ENCODE peak calls at places on chromosome 6, in four cellular contexts. E, M, N and G are unnamed samples.

GRCh38 chr6:54315692-54316091 is 7.5 kb downstream of the TINAG start:
- DNase-seq in E (no peak), M (no peak), N (no peak), G (no peak)

GRCh38 chr6:5096482-5096881 is 11.3 kb downstream of the PPP1R3G start:
- DNase-seq in E (no peak), M (no peak), N (no peak), G (no peak)

GRCh38 chr6:70889270-70889669 is 67.6 kb downstream of the B3GAT2 start:
- DNase-seq in E (no peak), M (no peak), N (no peak), G (no peak)

GRCh38 chr6:147467891-147468290 is 40.6 kb upstream of the SAMD5 start:
- DNase-seq in E (no peak), M (no peak), N (no peak), G (no peak)

GRCh38 chr6:16857969-16858592 is 96.8 kb upstream of the ATXN1 start:
- DNase-seq in E (no peak), M (no peak), N (no peak), G (no peak)

GRCh38 chr6:102798631-102799030 is 1405.1 kb downstream of the GRIK2 start:
- DNase-seq in E (no peak), M (no peak), N (no peak), G (no peak)

GRCh38 chr6:38933426-38933825 is 115.2 kb upstream of the GLP1R start:
- DNase-seq in E (no peak), M (peak; percentile 27), N (peak; percentile 44), G (no peak)

GRCh38 chr6:2790588-2790987 is 25.4 kb downstream of the WRNIP1 start:
- DNase-seq in E (no peak), M (no peak), N (no peak), G (no peak)

GRCh38 chr6:168671028-168671862 is 230.3 kb downstream of the SMOC2 start:
- DNase-seq in E (no peak), M (no peak), N (no peak), G (no peak)

GRCh38 chr6:112282217-112282616 is 27.9 kb upstream of the LAMA4 start:
- DNase-seq in E (peak; percentile 44), M (no peak), N (no peak), G (peak; percentile 26)

GRCh38 chr6:46281110-46281509 is 110.3 kb upstream of the ENPP5 start:
- DNase-seq in E (no peak), M (no peak), N (no peak), G (no peak)

GRCh38 chr6:3456395-3456767 is 469 bp downstream of the SLC22A23 start:
- DNase-seq in E (no peak), M (no peak), N (peak; percentile 87), G (no peak)

GRCh38 chr6:15014958-15015357 is 230.9 kb upstream of the JARID2 start:
- DNase-seq in E (no peak), M (no peak), N (no peak), G (no peak)

GRCh38 chr6:89993411-89993810 is 99.1 kb downstream of the GJA10 start:
- DNase-seq in E (no peak), M (no peak), N (no peak), G (no peak)

GRCh38 chr6:132648828-132649227 is 10.2 kb downstream of the TAAR1 start:
- DNase-seq in E (no peak), M (no peak), N (no peak), G (no peak)

GRCh38 chr6:135088232-135088760 is 33.7 kb upstream of the HBS1L start:
- DNase-seq in E (no peak), M (no peak), N (no peak), G (no peak)

GRCh38 chr6:109349419-109349987 is 32.8 kb downstream of the CD164 start:
- DNase-seq in E (no peak), M (peak; percentile 83), N (no peak), G (peak; percentile 68)

GRCh38 chr6:11700118-11700718 is 78.4 kb downstream of the ADTRP start:
- DNase-seq in E (no peak), M (peak; percentile 53), N (no peak), G (no peak)

GRCh38 chr6:129667621-129668020 is 42.4 kb downstream of the ARHGAP18 start:
- DNase-seq in E (no peak), M (no peak), N (no peak), G (no peak)

GRCh38 chr6:16698988-16699868 is 62.0 kb downstream of the ATXN1 start:
- DNase-seq in E (no peak), M (no peak), N (no peak), G (no peak)

GRCh38 chr6:16966821-16967817 is 134.7 kb upstream of the STMND1 start:
- DNase-seq in E (no peak), M (no peak), N (no peak), G (no peak)

GRCh38 chr6:167091149-167092107 is 31.5 kb upstream of the CCR6 start:
- DNase-seq in E (no peak), M (no peak), N (no peak), G (no peak)

GRCh38 chr6:156060013-156060412 is 604.4 kb upstream of the NOX3 start:
- DNase-seq in E (no peak), M (no peak), N (no peak), G (no peak)